ENCODE peak calls at places on chromosome 11, in five cellular contexts. E is aorta, L is upper lobe of left lung, I is body of pancreas, Q is adipocyte. H is an unnamed sample.

GRCh38 chr11:107427569-107428180 is 29.9 kb downstream of the CWF19L2 start:
- DNase-seq in L (no peak), I (no peak), E (no peak), Q (no peak), H (no peak)

GRCh38 chr11:78742430-78742829 is 167.8 kb upstream of the NARS2 start:
- DNase-seq in Q (no peak), I (peak; percentile 81), L (no peak), E (peak; percentile 80), H (no peak)

GRCh38 chr11:70608568-70609314 is 210.4 kb downstream of the CTTN start:
- DNase-seq in L (peak; percentile 59), I (no peak), E (no peak), Q (peak; percentile 60), H (no peak)

GRCh38 chr11:76318744-76319384 is 62.1 kb downstream of the THAP12 start:
- DNase-seq in E (peak; percentile 94), I (peak; percentile 89), Q (peak; percentile 91), L (peak; percentile 35), H (peak; percentile 83)

GRCh38 chr11:2315395-2316168 is 13.8 kb downstream of the TSPAN32 start:
- DNase-seq in L (peak; percentile 82), I (peak; percentile 13), Q (no peak), E (peak; percentile 72), H (no peak)

GRCh38 chr11:82978422-82979099 is 77.0 kb downstream of the DDIAS start:
- DNase-seq in Q (peak; percentile 37), L (no peak), I (no peak), E (no peak), H (no peak)

GRCh38 chr11:6201486-6201885 is 2.5 kb downstream of the OR52W1 start:
- DNase-seq in L (no peak), Q (no peak), E (no peak), I (no peak), H (no peak)

GRCh38 chr11:79418241-79418640 is 22.6 kb downstream of the TENM4 start:
- DNase-seq in I (no peak), Q (no peak), L (no peak), E (no peak), H (no peak)

GRCh38 chr11:116406042-116406441 is 366.7 kb downstream of the BUD13 start:
- DNase-seq in L (no peak), I (no peak), E (no peak), Q (no peak), H (no peak)

GRCh38 chr11:10091314-10092045 is 202.5 kb downstream of the SBF2 start:
- DNase-seq in E (no peak), Q (peak; percentile 14), L (no peak), I (no peak), H (no peak)

GRCh38 chr11:72238040-72238450 is 5.9 kb downstream of the PHOX2A start:
- DNase-seq in I (peak; percentile 62), L (peak; percentile 89), E (peak; percentile 84), Q (peak; percentile 64), H (peak; percentile 77)

GRCh38 chr11:35664977-35665441 is 2.4 kb downstream of the TRIM44 start:
- DNase-seq in E (no peak), Q (no peak), I (no peak), L (no peak), H (no peak)

GRCh38 chr11:13140028-13140870 is 131.1 kb downstream of the RASSF10 start:
- DNase-seq in Q (no peak), L (no peak), E (no peak), I (peak; percentile 72), H (no peak)

GRCh38 chr11:34887260-34887659 is 28.9 kb downstream of the APIP start:
- DNase-seq in L (no peak), E (no peak), I (no peak), Q (no peak), H (no peak)

GRCh38 chr11:86210898-86211297 is 33.7 kb upstream of the EED start:
- DNase-seq in I (no peak), L (no peak), Q (peak; percentile 51), E (no peak), H (no peak)

GRCh38 chr11:65645710-65646109 is 7.8 kb downstream of the SIPA1 start:
- DNase-seq in E (no peak), I (no peak), Q (peak; percentile 53), L (no peak), H (no peak)

GRCh38 chr11:71461696-71462095 is 8.7 kb downstream of the NADSYN1 start:
- DNase-seq in E (peak; percentile 51), Q (no peak), I (no peak), L (no peak), H (no peak)

GRCh38 chr11:60500276-60500935 is 7.8 kb downstream of the MS4A12 start:
- DNase-seq in Q (no peak), L (no peak), E (no peak), I (no peak), H (no peak)

GRCh38 chr11:11444800-11445126 is 91.7 kb upstream of the CSNK2A3 start:
- DNase-seq in Q (no peak), E (no peak), L (no peak), I (no peak), H (no peak)

GRCh38 chr11:7098235-7098832 is 9.5 kb downstream of the RBMXL2 start:
- DNase-seq in L (no peak), E (no peak), I (no peak), Q (peak; percentile 78), H (no peak)

GRCh38 chr11:14362613-14363012 is 3.6 kb upstream of the RRAS2 start:
- DNase-seq in E (no peak), Q (no peak), L (no peak), I (no peak), H (no peak)

GRCh38 chr11:83666149-83666548 is 380.0 kb upstream of the CCDC90B start:
- DNase-seq in E (no peak), Q (no peak), L (no peak), I (no peak), H (peak; percentile 16)

GRCh38 chr11:31303644-31304043 is 65.9 kb downstream of the DCDC1 start:
- DNase-seq in I (no peak), Q (no peak), L (no peak), E (no peak), H (no peak)

GRCh38 chr11:120883404-120884135 is 140.3 kb upstream of the TBCEL start:
- DNase-seq in Q (peak; percentile 6), I (no peak), L (no peak), E (peak; percentile 87), H (no peak)

GRCh38 chr11:100676901-100677300 is 10.2 kb upstream of the ARHGAP42 start:
- DNase-seq in I (no peak), L (no peak), Q (no peak), E (no peak), H (no peak)

GRCh38 chr11:78653294-78653909 is 78.7 kb upstream of the NARS2 start:
- DNase-seq in L (no peak), E (no peak), I (no peak), Q (peak; percentile 46), H (no peak)

GRCh38 chr11:103789957-103790356 is 246.5 kb upstream of the DDI1 start:
- DNase-seq in I (no peak), Q (no peak), E (no peak), L (no peak), H (no peak)

GRCh38 chr11:73186886-73187285 is 31.2 kb upstream of the P2RY2 start:
- DNase-seq in E (peak; percentile 22), Q (no peak), I (no peak), L (no peak), H (no peak)

GRCh38 chr11:61737636-61738386 is 14.6 kb upstream of the MYRF start:
- DNase-seq in Q (no peak), I (no peak), E (no peak), L (no peak), H (peak; percentile 42)
- H3K4me3 ChIP-seq in Q (no peak overlapping the region), I (no peak overlapping the region), E (no peak overlapping the region), L (no peak overlapping the region), H (no peak overlapping the region)

GRCh38 chr11:102312656-102313055 is 4.6 kb upstream of the BIRC3 start:
- DNase-seq in L (no peak), E (no peak), I (no peak), Q (peak; percentile 75), H (no peak)
- H3K4me3 ChIP-seq in L (no peak overlapping the region), E (no peak overlapping the region), I (no peak overlapping the region), Q (peak overlapping the region; percentile 75), H (no peak overlapping the region)

GRCh38 chr11:128911239-128911638 is 20.1 kb downstream of the KCNJ5 start:
- DNase-seq in I (no peak), Q (no peak), E (peak; percentile 62), L (no peak), H (no peak)
- H3K4me3 ChIP-seq in I (no peak overlapping the region), Q (no peak overlapping the region), E (no peak overlapping the region), L (no peak overlapping the region), H (no peak overlapping the region)

DNA sequence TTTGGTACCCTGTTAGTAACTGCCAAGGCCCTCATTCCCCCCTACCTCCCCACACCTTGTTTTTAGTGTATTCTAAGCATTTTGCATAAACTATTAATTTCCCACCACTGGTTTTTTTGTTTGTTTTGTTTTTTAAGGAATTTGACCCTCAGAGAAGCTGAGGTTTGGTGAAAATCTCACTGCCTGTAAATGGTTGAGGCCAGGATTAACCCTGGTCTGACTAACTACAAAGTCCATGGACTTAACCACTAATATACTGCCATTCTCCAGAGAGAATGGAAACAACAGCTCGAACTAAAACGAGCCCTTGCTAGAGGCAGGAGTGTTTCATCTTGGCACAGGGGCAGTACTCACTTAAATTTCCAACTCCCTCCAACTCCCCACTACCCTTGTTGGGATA is 2.9 kb downstream of the CTNND1 start:
- DNase-seq in Q (no peak), L (no peak), I (no peak), E (no peak), H (no peak)
- H3K4me3 ChIP-seq in Q (peak overlapping the region; percentile 99), L (no peak overlapping the region), I (no peak overlapping the region), E (peak overlapping the region; percentile 99), H (no peak overlapping the region)

H was measured in WERI-Rb-1.